ENCODE peak calls at places on chromosomes 11 and 22, in nine cellular contexts. I, N, X, T, J, S, V, A and O are unnamed samples.

GRCh38 chr11:17639091-17639490 is 80.3 kb upstream of the MYOD1 start:
- DNase-seq in V (no peak), A (no peak), S (no peak), X (no peak), N (peak; percentile 65), J (no peak), I (no peak), T (no peak), O (no peak)

GRCh38 chr11:60844045-60844869 is 2.3 kb downstream of the CCDC86 start:
- DNase-seq in V (no peak), I (no peak), X (no peak), T (no peak), S (no peak), J (no peak), N (no peak), A (no peak), O (no peak)

GRCh38 chr11:95883381-95883780 is 40.5 kb downstream of the MTMR2 start:
- DNase-seq in V (no peak), A (no peak), S (no peak), N (no peak), I (no peak), J (no peak), X (no peak), T (no peak), O (no peak)

GRCh38 chr11:94662065-94662779 is 95.1 kb downstream of the PIWIL4 start:
- DNase-seq in T (no peak), N (no peak), J (no peak), I (no peak), A (no peak), V (no peak), S (no peak), X (no peak), O (no peak)

GRCh38 chr11:73158356-73159051 is 16.4 kb upstream of the FCHSD2 start:
- DNase-seq in X (no peak), V (no peak), T (no peak), N (peak; percentile 62), A (no peak), S (no peak), I (no peak), J (no peak), O (no peak)

GRCh38 chr11:33391893-33392251 is 134.7 kb downstream of the HIPK3 start:
- DNase-seq in A (no peak), J (no peak), T (no peak), S (no peak), X (no peak), V (no peak), N (no peak), I (no peak), O (no peak)

GRCh38 chr11:131371791-131372104 is 1.3 kb downstream of the NTM start:
- DNase-seq in S (no peak), X (no peak), A (no peak), J (no peak), T (no peak), I (no peak), N (no peak), V (no peak), O (no peak)

GRCh38 chr11:130580372-130580771 is 131.9 kb downstream of the ADAMTS15 start:
- DNase-seq in I (peak; percentile 59), X (no peak), J (peak; percentile 67), S (no peak), N (no peak), T (no peak), V (no peak), A (peak; percentile 60), O (no peak)

GRCh38 chr11:35040221-35040942 is 98.6 kb upstream of the CD44 start:
- DNase-seq in I (peak; percentile 53), T (no peak), V (no peak), X (no peak), N (no peak), S (no peak), J (no peak), A (peak; percentile 36), O (no peak)

GRCh38 chr22:45077286-45077685 is 67.5 kb upstream of the PHF21B start:
- DNase-seq in S (no peak), N (no peak), V (no peak), A (no peak), T (no peak), X (no peak), J (no peak), I (no peak), O (no peak)

GRCh38 chr11:71169328-71169727 is 83.0 kb downstream of the SHANK2 start:
- DNase-seq in X (peak; percentile 1), T (no peak), J (no peak), S (no peak), N (peak; percentile 56), V (no peak), A (no peak), I (no peak), O (no peak)

GRCh38 chr11:65776196-65776595 is 4.6 kb downstream of the AP5B1 start:
- DNase-seq in N (peak; percentile 82), A (no peak), I (no peak), J (no peak), S (peak; percentile 54), X (no peak), T (no peak), V (no peak), O (no peak)

GRCh38 chr22:48316245-48316875 is 1511.3 kb downstream of the BRD1 start:
- DNase-seq in I (no peak), A (no peak), V (no peak), X (peak; percentile 10), N (peak; percentile 46), J (no peak), S (no peak), T (no peak), O (no peak)

GRCh38 chr11:85595285-85595884 is 31.8 kb downstream of the DLG2 start:
- DNase-seq in N (no peak), A (peak; percentile 41), T (no peak), X (no peak), V (no peak), I (no peak), S (no peak), J (peak; percentile 19), O (no peak)

GRCh38 chr22:36149464-36149863 is 11.1 kb downstream of the APOL3 start:
- DNase-seq in S (no peak), I (no peak), X (peak; percentile 34), J (no peak), T (no peak), N (peak; percentile 72), V (no peak), A (no peak), O (no peak)

GRCh38 chr11:76410771-76411423 is 29.8 kb downstream of the GVQW3 start:
- DNase-seq in T (no peak), S (no peak), V (no peak), N (no peak), J (no peak), I (no peak), A (no peak), X (no peak), O (no peak)

GRCh38 chr11:15941206-15941770 is 415.1 kb downstream of the SOX6 start:
- DNase-seq in N (peak; percentile 72), X (no peak), T (no peak), S (peak; percentile 56), A (no peak), J (peak; percentile 14), I (no peak), V (peak; percentile 39), O (no peak)

GRCh38 chr22:25666308-25666707 is 75.7 kb upstream of the MYO18B start:
- DNase-seq in T (no peak), A (no peak), J (no peak), S (peak; percentile 75), V (no peak), I (no peak), X (peak; percentile 55), N (peak; percentile 89), O (no peak)

GRCh38 chr11:833849-834311 is 1.1 kb downstream of the CD151 start:
- DNase-seq in T (no peak), A (no peak), V (no peak), S (no peak), I (no peak), N (no peak), X (no peak), J (no peak), O (no peak)

GRCh38 chr11:112073941-112074811 is at the start of the genes NKAPD1 and PIH1D2:
- DNase-seq in V (peak; percentile 70), T (peak; percentile 69), J (peak; percentile 81), N (peak; percentile 95), S (peak; percentile 73), X (peak; percentile 84), A (peak; percentile 73), I (peak; percentile 63), O (peak; percentile 40)
- TF ChIP-seq CTCF in V (peak; percentile 13), T (no peak), J (no peak), N (no peak), S (no peak), X (peak; percentile 13), A (no peak), I (peak; percentile 17), O (no peak)

DNA sequence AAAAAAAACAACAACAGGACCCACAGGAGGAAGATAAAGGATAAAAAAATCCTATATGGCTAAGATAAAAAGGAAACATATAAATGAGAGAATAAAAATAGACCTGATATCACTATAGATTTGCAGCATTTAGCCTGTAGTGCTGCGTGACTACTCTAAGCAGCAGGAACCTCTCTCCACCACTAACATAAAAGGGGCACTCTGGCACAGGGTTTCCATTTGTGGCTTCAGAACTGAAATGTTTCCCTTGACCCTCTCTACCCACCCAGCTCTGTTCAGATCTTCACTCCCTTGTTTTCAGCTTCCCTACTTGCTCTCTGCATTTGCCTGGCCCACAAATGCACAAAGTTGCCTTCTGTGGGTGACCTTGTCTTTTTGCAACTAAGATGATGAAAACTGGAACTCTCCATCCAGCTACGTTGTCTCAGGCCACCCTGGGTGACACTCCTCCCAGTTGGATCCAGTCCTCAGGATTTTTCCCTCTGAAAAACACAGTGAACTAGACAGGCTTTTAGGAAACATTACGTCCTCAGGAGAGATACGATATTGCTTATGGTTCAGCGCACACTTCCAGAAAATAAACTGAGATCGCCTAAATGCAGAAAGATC is 19.8 kb upstream of the PSMA1 start:
- DNase-seq in J (no peak), I (no peak), A (no peak), T (no peak), V (no peak), S (no peak), X (no peak), N (no peak), O (no peak)
- TF ChIP-seq CTCF in J (no peak), I (no peak), A (no peak), T (no peak), V (no peak), S (no peak), X (no peak), N (no peak), O (no peak)

DNA sequence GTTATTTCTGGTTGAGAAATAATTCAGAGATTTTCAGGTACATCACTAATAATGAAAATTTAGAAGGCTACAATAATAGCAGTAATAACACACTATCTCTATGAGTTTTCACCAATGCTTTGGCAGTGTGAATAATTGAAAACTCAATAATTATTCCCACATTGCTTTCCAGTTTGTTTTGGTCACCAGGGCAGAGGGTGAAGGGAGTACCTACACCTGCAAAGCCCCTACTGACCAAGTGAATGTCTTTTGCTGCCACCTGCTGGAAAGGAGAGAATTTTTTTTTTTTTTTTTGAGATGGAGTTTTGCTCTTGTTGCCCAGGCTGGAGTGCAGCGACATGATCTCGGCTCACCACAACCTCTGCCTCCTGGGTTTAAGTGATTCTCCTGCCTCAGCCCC is 3.2 kb downstream of the NELL1 start:
- DNase-seq in N (no peak), X (no peak), I (no peak), S (no peak), J (no peak), A (no peak), V (no peak), T (no peak), O (no peak)
- TF ChIP-seq CTCF in N (no peak), X (no peak), I (peak; percentile 57), S (peak; percentile 21), J (peak; percentile 22), A (peak; percentile 29), V (peak; percentile 61), T (no peak), O (no peak)

GRCh38 chr11:36306888-36307287 is 10.8 kb downstream of the PRR5L start:
- DNase-seq in V (peak; percentile 20), N (no peak), S (no peak), J (no peak), I (no peak), T (no peak), X (no peak), A (no peak), O (no peak)
- TF ChIP-seq CTCF in V (peak; percentile 63), N (no peak), S (no peak), J (peak; percentile 55), I (peak; percentile 53), T (no peak), X (peak; percentile 21), A (peak; percentile 43), O (peak; percentile 63)